ENCODE peak calls at places on chromosomes 5 and 9, in four cellular contexts. B, T, K and H are unnamed samples.

GRCh38 chr9:114085404-114085803 is 7.3 kb upstream of the AMBP start:
- DNase-seq in B (no peak), T (no peak), K (no peak), H (no peak)

GRCh38 chr5:72598461-72599433 is 91.5 kb upstream of the ZNF366 start:
- DNase-seq in B (peak; percentile 42), T (no peak), K (no peak), H (no peak)

GRCh38 chr9:13378171-13378570 is 98.7 kb upstream of the MPDZ start:
- DNase-seq in B (no peak), T (peak; percentile 60), K (no peak), H (no peak)

GRCh38 chr5:58183078-58183885 is 276.6 kb downstream of the PLK2 start:
- DNase-seq in B (no peak), T (no peak), K (no peak), H (no peak)

GRCh38 chr5:173123416-173123815 is 20.9 kb upstream of the BNIP1 start:
- DNase-seq in B (no peak), T (peak; percentile 62), K (no peak), H (no peak)

GRCh38 chr9:34623386-34624235 is 3.3 kb upstream of the DCTN3 start:
- DNase-seq in B (no peak), T (no peak), K (no peak), H (no peak)

GRCh38 chr5:173909205-173909604 is 21.1 kb downstream of the CPEB4 start:
- DNase-seq in B (no peak), T (no peak), K (no peak), H (peak; percentile 75)

GRCh38 chr9:20701058-20701457 is 17.0 kb downstream of the FOCAD start:
- DNase-seq in B (no peak), T (no peak), K (no peak), H (no peak)

GRCh38 chr5:113170707-113171106 is 194.1 kb downstream of the DCP2 start:
- DNase-seq in B (no peak), T (no peak), K (no peak), H (no peak)

GRCh38 chr5:135308752-135309151 is 90.3 kb downstream of the MACROH2A1 start:
- DNase-seq in B (no peak), T (peak; percentile 19), K (no peak), H (no peak)

GRCh38 chr5:177507596-177508216 is 1.9 kb downstream of the DOK3 start:
- DNase-seq in B (no peak), T (no peak), K (no peak), H (no peak)

GRCh38 chr9:32571969-32572899 is 725 bp downstream of the NDUFB6 start:
- DNase-seq in B (peak; percentile 91), T (peak; percentile 73), K (peak; percentile 57), H (peak; percentile 23)

GRCh38 chr9:98730914-98731313 is 22.2 kb upstream of the GABBR2 start:
- DNase-seq in B (no peak), T (no peak), K (no peak), H (no peak)

GRCh38 chr5:17992296-17992695 is 358.0 kb downstream of the TAF11L14 start:
- DNase-seq in B (no peak), T (no peak), K (no peak), H (no peak)

GRCh38 chr9:110996436-110997224 is 41.6 kb downstream of the LPAR1 start:
- DNase-seq in B (no peak), T (peak; percentile 40), K (no peak), H (peak; percentile 61)

GRCh38 chr5:10599828-10600227 is 36.0 kb downstream of the ANKRD33B start:
- DNase-seq in B (no peak), T (no peak), K (no peak), H (no peak)

GRCh38 chr5:100668511-100668910 is 133.3 kb downstream of the FAM174A start:
- DNase-seq in B (peak; percentile 76), T (no peak), K (no peak), H (no peak)

GRCh38 chr9:10045598-10045997 is 567.2 kb downstream of the PTPRD start:
- DNase-seq in B (peak; percentile 33), T (no peak), K (peak; percentile 6), H (no peak)

GRCh38 chr9:2228132-2228531 is 213.0 kb downstream of the SMARCA2 start:
- DNase-seq in B (peak; percentile 79), T (no peak), K (peak; percentile 17), H (peak; percentile 19)

GRCh38 chr5:83562817-83563557 is 91.4 kb downstream of the VCAN start:
- DNase-seq in B (peak; percentile 20), T (peak; percentile 35), K (no peak), H (no peak)

GRCh38 chr9:111621895-111622480 is 9.1 kb upstream of the DNAJC25 start:
- DNase-seq in B (no peak), T (peak; percentile 60), K (no peak), H (no peak)

GRCh38 chr9:125749951-125750655 is 2.9 kb downstream of the PBX3 start:
- DNase-seq in B (no peak), T (no peak), K (peak; percentile 56), H (no peak)

GRCh38 chr9:20980713-20981481 is 50.5 kb downstream of the HACD4 start:
- DNase-seq in B (no peak), T (peak; percentile 61), K (no peak), H (no peak)

GRCh38 chr9:120855827-120856636 is 13.3 kb upstream of the PSMD5 start:
- DNase-seq in B (no peak), T (no peak), K (no peak), H (no peak)

GRCh38 chr5:127080001-127080478 is 6.7 kb upstream of the C5orf63 start:
- DNase-seq in B (peak; percentile 95), T (no peak), K (no peak), H (no peak)

GRCh38 chr9:6268830-6269397 is 53.3 kb downstream of the IL33 start:
- DNase-seq in B (peak; percentile 46), T (no peak), K (no peak), H (no peak)

GRCh38 chr9:119968837-119969707 is 599.8 kb upstream of the BRINP1 start:
- DNase-seq in B (peak; percentile 79), T (peak; percentile 94), K (peak; percentile 63), H (peak; percentile 55)

GRCh38 chr9:117860849-117861248 is 156.6 kb downstream of the TLR4 start:
- DNase-seq in B (no peak), T (peak; percentile 20), K (no peak), H (no peak)

GRCh38 chr5:33608476-33609026 is 167.8 kb downstream of the TARS1 start:
- DNase-seq in B (peak; percentile 8), T (no peak), K (no peak), H (no peak)

GRCh38 chr5:22852807-22853670 is at the start of gene CDH12:
- DNase-seq in B (peak; percentile 73), T (no peak), K (peak; percentile 50), H (no peak)

GRCh38 chr9:82590845-82591244 is 472.1 kb downstream of the RASEF start:
- DNase-seq in B (no peak), T (no peak), K (no peak), H (no peak)

GRCh38 chr9:120928720-120929389 is 2.3 kb upstream of the TRAF1 start:
- DNase-seq in B (peak; percentile 52), T (peak; percentile 88), K (peak; percentile 45), H (peak; percentile 69)

GRCh38 chr5:64766105-64766504 is 2.4 kb downstream of the SREK1IP1 start:
- DNase-seq in B (peak; percentile 55), T (no peak), K (no peak), H (no peak)

GRCh38 chr5:171596391-171596878 is 177.0 kb downstream of the FGF18 start:
- DNase-seq in B (peak; percentile 91), T (peak; percentile 64), K (no peak), H (peak; percentile 33)

GRCh38 chr9:105967798-105968197 is 273.5 kb downstream of the TMEM38B start:
- DNase-seq in B (no peak), T (no peak), K (no peak), H (no peak)